ENCODE peak calls at places on chromosome 7, in six cellular contexts. One of them, this sample, is unnamed.
A peak's percentile ranks its signal among the peaks of the same experiment; 100 is the strongest.

GRCh38 chr7:106054133-106054532 is 58.0 kb downstream of the SYPL1 start:
- DNase-seq in BJ: no peak
- DNase-seq in cardiac muscle cell: no peak
- DNase-seq in heart right ventricle: no peak
- DNase-seq in lower lobe of right lung: no peak
- DNase-seq in activated CD8-positive, alpha-beta T cell treated with anti-CD3 and anti-CD28 coated beads for 36 hours: no peak
- DNase-seq in this sample: no peak

GRCh38 chr7:17369686-17370426 is 71.4 kb downstream of the AHR start:
- DNase-seq in cardiac muscle cell: peak; percentile 98
- DNase-seq in lower lobe of right lung: no peak
- DNase-seq in activated CD8-positive, alpha-beta T cell treated with anti-CD3 and anti-CD28 coated beads for 36 hours: no peak
- DNase-seq in heart right ventricle: peak; percentile 16
- DNase-seq in BJ: peak; percentile 69
- DNase-seq in this sample: no peak

GRCh38 chr7:18958627-18959026 is 158.8 kb downstream of the TWIST1 start:
- DNase-seq in heart right ventricle: no peak
- DNase-seq in activated CD8-positive, alpha-beta T cell treated with anti-CD3 and anti-CD28 coated beads for 36 hours: no peak
- DNase-seq in cardiac muscle cell: peak; percentile 35
- DNase-seq in BJ: no peak
- DNase-seq in lower lobe of right lung: no peak
- DNase-seq in this sample: no peak

GRCh38 chr7:139451638-139452037 is 31.8 kb downstream of the KLRG2 start:
- DNase-seq in activated CD8-positive, alpha-beta T cell treated with anti-CD3 and anti-CD28 coated beads for 36 hours: no peak
- DNase-seq in cardiac muscle cell: peak; percentile 22
- DNase-seq in heart right ventricle: no peak
- DNase-seq in BJ: no peak
- DNase-seq in lower lobe of right lung: no peak
- DNase-seq in this sample: no peak

GRCh38 chr7:33043875-33044718 is 18.5 kb downstream of the NT5C3A start:
- DNase-seq in cardiac muscle cell: peak; percentile 43
- DNase-seq in activated CD8-positive, alpha-beta T cell treated with anti-CD3 and anti-CD28 coated beads for 36 hours: no peak
- DNase-seq in lower lobe of right lung: no peak
- DNase-seq in BJ: no peak
- DNase-seq in heart right ventricle: no peak
- DNase-seq in this sample: no peak

GRCh38 chr7:4692055-4692454 is 10.0 kb downstream of the FOXK1 start:
- DNase-seq in heart right ventricle: no peak
- DNase-seq in lower lobe of right lung: no peak
- DNase-seq in cardiac muscle cell: peak; percentile 61
- DNase-seq in activated CD8-positive, alpha-beta T cell treated with anti-CD3 and anti-CD28 coated beads for 36 hours: no peak
- DNase-seq in BJ: no peak
- DNase-seq in this sample: no peak

GRCh38 chr7:131455546-131455945 is 100.9 kb downstream of the PODXL start:
- DNase-seq in lower lobe of right lung: no peak
- DNase-seq in BJ: no peak
- DNase-seq in cardiac muscle cell: no peak
- DNase-seq in activated CD8-positive, alpha-beta T cell treated with anti-CD3 and anti-CD28 coated beads for 36 hours: no peak
- DNase-seq in heart right ventricle: no peak
- DNase-seq in this sample: no peak

GRCh38 chr7:51186531-51186930 is 130.1 kb downstream of the COBL start:
- DNase-seq in lower lobe of right lung: no peak
- DNase-seq in activated CD8-positive, alpha-beta T cell treated with anti-CD3 and anti-CD28 coated beads for 36 hours: no peak
- DNase-seq in heart right ventricle: peak; percentile 43
- DNase-seq in cardiac muscle cell: peak; percentile 2
- DNase-seq in BJ: no peak
- DNase-seq in this sample: no peak

GRCh38 chr7:2460641-2461040 is 15.6 kb downstream of the GRIFIN start:
- DNase-seq in activated CD8-positive, alpha-beta T cell treated with anti-CD3 and anti-CD28 coated beads for 36 hours: no peak
- DNase-seq in heart right ventricle: no peak
- DNase-seq in cardiac muscle cell: no peak
- DNase-seq in BJ: no peak
- DNase-seq in lower lobe of right lung: no peak
- DNase-seq in this sample: no peak

DNA sequence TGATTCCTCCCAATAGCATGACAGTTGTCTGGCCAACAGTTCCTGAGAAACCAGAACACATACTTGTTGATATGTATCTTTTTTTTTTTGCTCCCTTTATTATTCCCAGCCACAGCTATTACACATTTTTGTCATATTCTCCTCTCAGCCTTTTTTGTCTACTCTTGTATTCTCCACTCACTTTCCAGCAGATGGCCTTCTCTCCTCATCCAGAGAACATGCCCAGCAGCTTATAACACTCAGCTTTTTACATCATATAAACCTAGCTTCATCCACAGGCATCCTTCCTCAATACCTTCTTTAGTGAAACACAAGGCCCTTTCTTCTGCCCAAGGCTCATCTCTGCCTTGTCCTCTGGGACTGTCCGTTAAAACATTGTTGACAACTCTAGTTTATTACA is 101.7 kb downstream of the ORC5 start:
- DNase-seq in heart right ventricle: no peak
- DNase-seq in lower lobe of right lung: no peak
- DNase-seq in cardiac muscle cell: peak; percentile 31
- DNase-seq in BJ: no peak
- DNase-seq in activated CD8-positive, alpha-beta T cell treated with anti-CD3 and anti-CD28 coated beads for 36 hours: no peak
- DNase-seq in this sample: no peak
- TF ChIP-seq CTCF in heart right ventricle: no peak
- TF ChIP-seq CTCF in lower lobe of right lung: no peak
- TF ChIP-seq CTCF in cardiac muscle cell: peak; percentile 16
- TF ChIP-seq CTCF in BJ: peak; percentile 18
- TF ChIP-seq CTCF in activated CD8-positive, alpha-beta T cell treated with anti-CD3 and anti-CD28 coated beads for 36 hours: no peak
- TF ChIP-seq CTCF in this sample: no peak

DNA sequence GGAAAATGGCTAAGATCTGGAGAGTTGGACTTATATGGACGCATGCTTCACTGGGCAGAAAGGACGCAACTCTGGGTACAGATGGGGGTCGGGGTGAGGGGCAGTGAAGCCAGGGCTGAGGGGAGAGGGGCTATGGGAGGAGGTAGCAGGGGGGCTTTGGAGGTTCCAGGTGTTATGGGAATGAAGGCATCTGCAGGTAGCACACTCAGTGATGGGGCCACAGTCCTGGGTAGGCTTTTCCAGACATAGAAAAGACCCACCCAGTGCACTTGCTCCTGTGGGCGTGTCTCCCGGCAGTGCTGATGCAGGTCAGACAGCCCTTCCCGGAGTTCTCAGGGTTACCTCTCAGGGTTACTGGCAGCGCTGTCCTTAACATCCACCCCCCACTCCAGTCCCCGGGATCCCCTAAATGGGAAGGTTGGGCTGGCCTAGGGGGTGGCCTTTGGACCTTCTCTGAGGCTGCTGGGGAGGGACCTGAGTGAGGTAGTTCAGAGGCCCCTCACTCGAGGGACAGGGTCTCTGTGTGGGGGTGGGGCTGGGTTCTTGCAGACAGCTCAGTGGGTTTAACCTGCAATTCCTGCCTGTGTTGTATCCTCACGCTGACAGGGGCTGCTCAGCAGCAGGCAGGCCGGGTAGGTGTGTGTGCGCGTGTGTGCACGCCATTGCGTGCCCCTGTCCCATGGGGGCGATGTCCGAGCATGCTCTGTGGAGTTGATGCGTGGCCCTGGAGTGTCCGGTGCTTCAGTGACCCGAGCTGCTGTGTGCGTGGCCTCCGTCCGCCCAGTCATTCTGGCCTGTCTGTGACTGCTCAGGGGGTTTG is 6.2 kb downstream of the ZYX start:
- DNase-seq in lower lobe of right lung: no peak
- DNase-seq in cardiac muscle cell: peak; percentile 18
- DNase-seq in BJ: no peak
- DNase-seq in activated CD8-positive, alpha-beta T cell treated with anti-CD3 and anti-CD28 coated beads for 36 hours: no peak
- DNase-seq in heart right ventricle: no peak
- DNase-seq in this sample: no peak
- TF ChIP-seq CTCF in lower lobe of right lung: no peak
- TF ChIP-seq CTCF in cardiac muscle cell: peak; percentile 12
- TF ChIP-seq CTCF in BJ: peak; percentile 20
- TF ChIP-seq CTCF in activated CD8-positive, alpha-beta T cell treated with anti-CD3 and anti-CD28 coated beads for 36 hours: no peak
- TF ChIP-seq CTCF in heart right ventricle: no peak
- TF ChIP-seq CTCF in this sample: no peak

DNA sequence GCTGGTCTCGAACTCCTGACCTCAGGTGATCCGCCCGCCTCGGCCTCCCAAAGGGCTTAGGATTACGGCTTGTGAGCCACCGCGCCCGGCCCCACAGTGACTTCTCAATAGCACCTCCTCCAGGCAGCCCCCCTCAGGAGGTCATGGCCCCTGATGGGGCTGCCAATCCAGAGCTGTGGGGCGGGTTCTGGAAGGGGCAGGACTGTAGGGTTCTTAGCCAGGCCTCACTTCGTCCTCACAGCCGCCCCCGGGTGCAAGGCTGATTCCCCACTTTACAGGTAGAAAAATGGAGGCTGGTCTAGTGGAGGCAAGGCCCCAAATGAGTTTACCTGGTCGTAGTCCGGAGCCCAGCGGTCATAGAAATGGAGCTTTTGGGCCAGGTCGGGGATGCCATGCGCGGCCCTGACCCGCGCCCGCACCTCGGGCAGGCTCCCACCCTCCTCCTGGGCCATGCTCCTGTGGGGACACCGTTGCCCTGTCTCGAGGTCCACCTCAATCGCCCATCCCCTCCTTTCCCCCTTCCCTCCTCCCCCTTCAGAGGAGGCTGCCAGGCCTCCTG is 548 bp downstream of the METTL27 start:
- DNase-seq in cardiac muscle cell: no peak
- DNase-seq in activated CD8-positive, alpha-beta T cell treated with anti-CD3 and anti-CD28 coated beads for 36 hours: peak; percentile 25
- DNase-seq in BJ: no peak
- DNase-seq in heart right ventricle: no peak
- DNase-seq in lower lobe of right lung: no peak
- DNase-seq in this sample: no peak
- TF ChIP-seq CTCF in cardiac muscle cell: no peak
- TF ChIP-seq CTCF in activated CD8-positive, alpha-beta T cell treated with anti-CD3 and anti-CD28 coated beads for 36 hours: no peak
- TF ChIP-seq CTCF in BJ: no peak
- TF ChIP-seq CTCF in heart right ventricle: no peak
- TF ChIP-seq CTCF in lower lobe of right lung: no peak
- TF ChIP-seq CTCF in this sample: no peak

DNA sequence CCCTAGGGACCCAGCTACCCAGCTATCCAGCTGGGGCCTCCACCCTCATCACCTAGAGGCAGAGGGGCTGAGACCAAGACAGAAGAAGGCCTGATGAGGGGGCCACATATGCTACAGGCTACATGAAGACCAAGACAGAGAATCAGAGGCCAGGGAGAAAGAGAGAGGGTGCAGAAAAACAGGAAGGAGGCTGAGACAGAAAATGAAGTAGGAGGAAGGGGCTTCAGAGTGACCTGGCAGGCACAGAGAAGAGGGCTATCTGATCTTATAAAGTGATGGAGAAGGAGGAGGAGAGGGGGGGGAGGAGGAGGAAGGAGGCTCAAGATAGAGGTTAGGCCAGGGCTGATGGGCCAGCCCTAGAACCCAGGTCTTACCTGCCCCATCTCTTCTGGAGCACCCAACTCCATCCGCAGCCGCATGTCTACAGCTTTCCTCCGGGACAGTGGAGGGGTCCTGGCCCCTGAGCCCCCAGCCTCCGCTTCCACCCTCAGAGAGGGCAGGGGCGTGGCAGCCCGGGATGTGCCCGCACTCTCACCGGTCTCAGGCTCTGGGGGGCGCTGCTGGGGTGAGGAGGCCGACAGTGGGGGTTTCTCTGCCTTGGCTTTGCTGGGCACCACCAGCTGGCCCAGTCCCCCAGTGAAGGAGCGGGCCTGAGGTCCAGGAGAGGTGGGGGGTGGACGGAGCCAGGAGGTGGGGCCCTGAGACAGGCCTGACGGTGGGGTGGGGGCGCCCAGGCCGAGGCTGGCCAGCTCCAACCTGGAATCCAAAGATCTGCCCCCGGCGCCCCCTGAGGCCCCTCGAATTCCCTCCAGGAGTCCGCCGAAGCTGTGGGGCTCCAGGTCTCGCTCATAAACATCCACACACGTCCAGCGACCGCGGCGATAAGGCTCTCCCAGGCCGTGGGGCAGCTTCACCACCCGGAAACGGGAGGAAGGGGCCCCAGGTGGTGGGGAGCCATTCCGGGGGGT is 1.8 kb downstream of the TSC22D4 start:
- DNase-seq in heart right ventricle: peak; percentile 50
- DNase-seq in activated CD8-positive, alpha-beta T cell treated with anti-CD3 and anti-CD28 coated beads for 36 hours: peak; percentile 84
- DNase-seq in BJ: no peak
- DNase-seq in cardiac muscle cell: no peak
- DNase-seq in lower lobe of right lung: no peak
- DNase-seq in this sample: peak; percentile 70
- TF ChIP-seq CTCF in heart right ventricle: no peak
- TF ChIP-seq CTCF in activated CD8-positive, alpha-beta T cell treated with anti-CD3 and anti-CD28 coated beads for 36 hours: peak; percentile 59
- TF ChIP-seq CTCF in BJ: peak; percentile 52
- TF ChIP-seq CTCF in cardiac muscle cell: peak; percentile 43
- TF ChIP-seq CTCF in lower lobe of right lung: peak; percentile 13
- TF ChIP-seq CTCF in this sample: peak; percentile 60

DNA sequence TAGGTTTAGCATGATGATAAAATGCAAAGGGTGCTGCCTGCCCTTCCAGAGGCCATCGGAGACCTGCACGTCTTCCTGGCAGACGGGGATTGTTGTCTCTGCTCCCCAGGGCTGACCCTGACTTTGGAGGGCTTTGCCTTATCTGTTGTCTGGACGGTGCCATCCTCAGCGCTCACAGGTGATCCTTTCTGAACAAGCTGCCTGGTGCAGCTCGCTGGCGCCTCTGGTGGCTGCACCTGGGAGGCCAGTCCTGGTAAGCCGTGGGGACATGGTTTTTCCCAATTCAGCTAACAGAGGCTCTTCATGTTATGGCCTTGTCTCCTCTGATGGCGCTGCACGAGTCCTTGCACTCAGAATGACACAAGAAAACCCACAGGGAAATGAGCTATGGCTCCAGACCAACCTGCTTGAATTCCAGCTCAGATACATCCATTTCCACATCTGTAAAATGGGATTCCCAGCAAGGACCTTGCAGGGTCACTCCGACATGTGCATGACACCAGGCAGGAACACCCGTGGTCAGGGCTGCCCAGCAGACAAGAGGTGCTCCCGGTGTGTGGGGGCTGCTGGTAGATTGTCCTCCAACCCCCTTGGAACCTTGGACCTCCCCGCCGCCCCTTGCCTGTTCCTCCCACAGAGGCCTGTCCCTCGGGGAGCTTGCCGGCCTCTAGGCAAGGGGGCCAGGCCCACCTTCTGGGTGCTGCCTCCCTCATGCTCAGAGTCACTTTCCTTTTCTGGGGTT is 50.4 kb upstream of the SHH start:
- DNase-seq in activated CD8-positive, alpha-beta T cell treated with anti-CD3 and anti-CD28 coated beads for 36 hours: no peak
- DNase-seq in cardiac muscle cell: no peak
- DNase-seq in BJ: no peak
- DNase-seq in heart right ventricle: no peak
- DNase-seq in lower lobe of right lung: no peak
- DNase-seq in this sample: no peak
- TF ChIP-seq CTCF in activated CD8-positive, alpha-beta T cell treated with anti-CD3 and anti-CD28 coated beads for 36 hours: no peak
- TF ChIP-seq CTCF in cardiac muscle cell: no peak
- TF ChIP-seq CTCF in BJ: no peak
- TF ChIP-seq CTCF in heart right ventricle: no peak
- TF ChIP-seq CTCF in lower lobe of right lung: no peak
- TF ChIP-seq CTCF in this sample: no peak

This sample was measured in GM13976.